ENCODE peak calls at places on chromosomes 12 and 14, in five cellular contexts. One of them, this sample, is unnamed.

GRCh38 chr12:40104461-40105264 is 1.2 kb downstream of the SLC2A13 start:
- DNase-seq in choroid plexus epithelial cell: peak; percentile 7
- DNase-seq in SK-N-SH: no peak
- DNase-seq in Calu3: no peak
- DNase-seq in psoas muscle: no peak
- DNase-seq in this sample: no peak

GRCh38 chr12:131340616-131341210 is 370.2 kb upstream of the SFSWAP start:
- DNase-seq in choroid plexus epithelial cell: no peak
- DNase-seq in SK-N-SH: no peak
- DNase-seq in Calu3: no peak
- DNase-seq in psoas muscle: no peak
- DNase-seq in this sample: no peak

GRCh38 chr12:132069336-132069985 is 74.7 kb downstream of the DDX51 start:
- DNase-seq in choroid plexus epithelial cell: no peak
- DNase-seq in SK-N-SH: no peak
- DNase-seq in Calu3: no peak
- DNase-seq in psoas muscle: no peak
- DNase-seq in this sample: no peak

GRCh38 chr12:30870491-30871265 is 55.9 kb upstream of the TSPAN11 start:
- DNase-seq in choroid plexus epithelial cell: peak; percentile 5
- DNase-seq in SK-N-SH: no peak
- DNase-seq in Calu3: no peak
- DNase-seq in psoas muscle: no peak
- DNase-seq in this sample: no peak

GRCh38 chr12:50505386-50505827 is 622 bp downstream of the DIP2B start:
- DNase-seq in choroid plexus epithelial cell: no peak
- DNase-seq in SK-N-SH: peak; percentile 64
- DNase-seq in Calu3: peak; percentile 16
- DNase-seq in psoas muscle: peak; percentile 58
- DNase-seq in this sample: peak; percentile 33

GRCh38 chr12:108827941-108828340 is 29.4 kb downstream of the SSH1 start:
- DNase-seq in choroid plexus epithelial cell: no peak
- DNase-seq in SK-N-SH: no peak
- DNase-seq in Calu3: no peak
- DNase-seq in psoas muscle: no peak
- DNase-seq in this sample: no peak

GRCh38 chr14:26896447-26896846 is 298.6 kb upstream of the NOVA1 start:
- DNase-seq in choroid plexus epithelial cell: peak; percentile 29
- DNase-seq in SK-N-SH: no peak
- DNase-seq in Calu3: no peak
- DNase-seq in psoas muscle: no peak
- DNase-seq in this sample: no peak

GRCh38 chr14:75628816-75629215 is 31.9 kb downstream of the ERG28 start:
- DNase-seq in choroid plexus epithelial cell: no peak
- DNase-seq in SK-N-SH: no peak
- DNase-seq in Calu3: no peak
- DNase-seq in psoas muscle: no peak
- DNase-seq in this sample: no peak

GRCh38 chr14:102590667-102591099 is 1.8 kb upstream of the RCOR1 start:
- DNase-seq in choroid plexus epithelial cell: peak; percentile 54
- DNase-seq in SK-N-SH: peak; percentile 53
- DNase-seq in Calu3: peak; percentile 72
- DNase-seq in psoas muscle: peak; percentile 68
- DNase-seq in this sample: no peak

GRCh38 chr12:82366182-82366581 is 7.9 kb downstream of the METTL25 start:
- DNase-seq in choroid plexus epithelial cell: peak; percentile 54
- DNase-seq in SK-N-SH: no peak
- DNase-seq in Calu3: no peak
- DNase-seq in psoas muscle: no peak
- DNase-seq in this sample: no peak

GRCh38 chr12:139585-139984 is 73.0 kb downstream of the IQSEC3 start:
- DNase-seq in choroid plexus epithelial cell: peak; percentile 28
- DNase-seq in SK-N-SH: no peak
- DNase-seq in Calu3: no peak
- DNase-seq in psoas muscle: no peak
- DNase-seq in this sample: no peak

GRCh38 chr14:105204206-105204930 is 23.3 kb upstream of the NUDT14 start:
- DNase-seq in choroid plexus epithelial cell: no peak
- DNase-seq in SK-N-SH: no peak
- DNase-seq in Calu3: no peak
- DNase-seq in psoas muscle: peak; percentile 77
- DNase-seq in this sample: no peak

GRCh38 chr12:98909749-98910148 is 264.7 kb downstream of the APAF1 start:
- DNase-seq in choroid plexus epithelial cell: no peak
- DNase-seq in SK-N-SH: no peak
- DNase-seq in Calu3: no peak
- DNase-seq in psoas muscle: no peak
- DNase-seq in this sample: no peak

GRCh38 chr12:114954626-114955025 is 270.7 kb upstream of the TBX3 start:
- DNase-seq in choroid plexus epithelial cell: no peak
- DNase-seq in SK-N-SH: no peak
- DNase-seq in Calu3: no peak
- DNase-seq in psoas muscle: no peak
- DNase-seq in this sample: no peak

GRCh38 chr12:120015313-120015712 is 26.3 kb downstream of the BICDL1 start:
- DNase-seq in choroid plexus epithelial cell: no peak
- DNase-seq in SK-N-SH: no peak
- DNase-seq in Calu3: no peak
- DNase-seq in psoas muscle: no peak
- DNase-seq in this sample: no peak

GRCh38 chr14:95527392-95528002 is 7.4 kb upstream of the GLRX5 start:
- DNase-seq in choroid plexus epithelial cell: peak; percentile 85
- DNase-seq in SK-N-SH: peak; percentile 59
- DNase-seq in Calu3: peak; percentile 45
- DNase-seq in psoas muscle: no peak
- DNase-seq in this sample: peak; percentile 42

GRCh38 chr12:15829949-15830348 is 40.8 kb upstream of the EPS8 start:
- DNase-seq in choroid plexus epithelial cell: peak; percentile 61
- DNase-seq in SK-N-SH: no peak
- DNase-seq in Calu3: no peak
- DNase-seq in psoas muscle: no peak
- DNase-seq in this sample: no peak

GRCh38 chr12:3035815-3036702 is 41.1 kb upstream of the TSPAN9 start:
- DNase-seq in choroid plexus epithelial cell: peak; percentile 66
- DNase-seq in SK-N-SH: peak; percentile 52
- DNase-seq in Calu3: no peak
- DNase-seq in psoas muscle: no peak
- DNase-seq in this sample: no peak

GRCh38 chr12:94091624-94092023 is 56.8 kb upstream of the PLXNC1 start:
- DNase-seq in choroid plexus epithelial cell: no peak
- DNase-seq in SK-N-SH: no peak
- DNase-seq in Calu3: no peak
- DNase-seq in psoas muscle: no peak
- DNase-seq in this sample: no peak
- TF ChIP-seq CTCF in choroid plexus epithelial cell: no peak
- TF ChIP-seq CTCF in SK-N-SH: no peak
- TF ChIP-seq CTCF in Calu3: no peak
- TF ChIP-seq CTCF in psoas muscle: no peak
- TF ChIP-seq CTCF in this sample: no peak

DNA sequence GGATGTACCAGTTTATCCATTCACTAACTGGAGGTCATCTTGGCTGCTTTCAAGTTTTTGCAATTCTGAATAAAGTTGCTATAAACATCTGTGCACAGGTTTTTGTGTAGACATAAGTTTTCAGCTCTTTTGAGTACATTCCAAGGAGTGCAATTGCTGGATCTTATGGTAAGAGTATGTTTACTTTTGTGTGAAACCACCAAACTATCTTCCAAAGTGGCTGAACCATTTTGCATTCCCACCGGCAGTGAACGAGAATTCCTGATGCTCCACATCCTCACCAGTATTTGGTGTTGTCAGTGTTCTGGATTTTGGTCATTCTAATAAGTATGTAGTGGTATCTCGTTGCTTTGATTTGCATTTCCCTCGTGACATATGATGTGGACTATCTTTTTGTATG is 150.5 kb upstream of the BCL2L14 start:
- DNase-seq in choroid plexus epithelial cell: no peak
- DNase-seq in SK-N-SH: no peak
- DNase-seq in Calu3: no peak
- DNase-seq in psoas muscle: no peak
- DNase-seq in this sample: no peak
- TF ChIP-seq CTCF in choroid plexus epithelial cell: no peak
- TF ChIP-seq CTCF in SK-N-SH: no peak
- TF ChIP-seq CTCF in Calu3: no peak
- TF ChIP-seq CTCF in psoas muscle: no peak
- TF ChIP-seq CTCF in this sample: no peak

DNA sequence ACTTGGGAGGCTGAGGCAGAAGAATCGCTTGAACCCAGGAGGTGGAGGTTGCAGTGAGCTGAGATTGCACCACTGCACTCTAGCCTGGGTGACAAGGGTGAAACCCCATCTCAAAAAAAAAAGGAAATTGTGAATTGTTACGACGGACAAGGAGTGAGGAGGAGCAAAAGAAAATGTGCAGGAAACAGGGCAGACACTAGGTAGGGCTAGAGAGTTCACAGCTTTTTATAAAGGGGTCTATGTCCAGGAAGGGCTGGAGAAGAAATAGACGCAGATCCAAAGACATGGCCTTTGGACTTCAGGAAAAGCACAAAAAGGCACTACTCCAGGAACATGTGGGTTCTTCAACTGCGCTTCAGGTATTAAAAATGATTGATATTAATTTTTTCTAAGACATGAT is 34.4 kb downstream of the ATG14 start:
- DNase-seq in choroid plexus epithelial cell: no peak
- DNase-seq in SK-N-SH: no peak
- DNase-seq in Calu3: no peak
- DNase-seq in psoas muscle: no peak
- DNase-seq in this sample: no peak
- TF ChIP-seq CTCF in choroid plexus epithelial cell: peak; percentile 31
- TF ChIP-seq CTCF in SK-N-SH: no peak
- TF ChIP-seq CTCF in Calu3: no peak
- TF ChIP-seq CTCF in psoas muscle: no peak
- TF ChIP-seq CTCF in this sample: no peak

GRCh38 chr12:79082595-79082994 is 218.0 kb downstream of the SYT1 start:
- DNase-seq in choroid plexus epithelial cell: no peak
- DNase-seq in SK-N-SH: no peak
- DNase-seq in Calu3: no peak
- DNase-seq in psoas muscle: no peak
- DNase-seq in this sample: no peak
- TF ChIP-seq CTCF in choroid plexus epithelial cell: no peak
- TF ChIP-seq CTCF in SK-N-SH: no peak
- TF ChIP-seq CTCF in Calu3: no peak
- TF ChIP-seq CTCF in psoas muscle: no peak
- TF ChIP-seq CTCF in this sample: no peak

This sample was measured in GM10248.